ENCODE peak calls at places on chromosomes 2 and 18, in ten cellular contexts. A is brain microvascular endothelial cell; K is activated CD4-positive, alpha-beta T cell treated with anti-CD3 and anti-CD28 coated beads for 1 hour; V is non-pigmented ciliary epithelial cell; W is fibroblast of lung; M is stimulated activated CD4-positive, alpha-beta T cell treated with anti-CD3 and anti-CD28 coated beads, Interleukin-15, amount 100 ng/mL, for 24 hours; G is GM12891; D is A549; J is stimulated activated CD8-positive, alpha-beta memory T cell treated with anti-CD3 and anti-CD28 coated beads, Interleukin-4, amount 100 ng/mL, for 24 hours; L is globus pallidus. X is an unnamed sample.

GRCh38 chr18:33802955-33803354 is 224.9 kb downstream of the ASXL3 start:
- DNase-seq in W (no peak), V (no peak), A (no peak), D (no peak), J (no peak), G (no peak), K (no peak), M (no peak), L (no peak), X (no peak)

GRCh38 chr2:2762166-2762897 is 431.3 kb upstream of the MYT1L start:
- DNase-seq in V (no peak), D (no peak), L (no peak), M (no peak), W (no peak), A (no peak), K (no peak), J (no peak), G (no peak), X (no peak)

GRCh38 chr2:25598332-25598731 is 75.0 kb downstream of the DTNB start:
- DNase-seq in J (no peak), A (no peak), M (no peak), D (no peak), L (no peak), W (no peak), K (no peak), V (no peak), G (no peak), X (no peak)

GRCh38 chr2:148965596-148966431 is 72.7 kb upstream of the LYPD6B start:
- DNase-seq in A (no peak), L (no peak), M (no peak), D (no peak), J (no peak), W (no peak), G (no peak), K (no peak), V (no peak), X (no peak)

GRCh38 chr2:26675651-26676255 is 16.8 kb upstream of the KCNK3 start:
- DNase-seq in D (no peak), V (no peak), M (no peak), J (no peak), K (no peak), W (no peak), A (no peak), L (no peak), G (no peak), X (no peak)

GRCh38 chr2:51103205-51103604 is 71.3 kb upstream of the NRXN1 start:
- DNase-seq in W (peak), K (no peak), V (no peak), D (no peak), A (peak), J (no peak), M (no peak), G (no peak), L (no peak), X (no peak)

GRCh38 chr2:52264911-52265310 is 1233.0 kb upstream of the NRXN1 start:
- DNase-seq in V (no peak), A (no peak), L (no peak), D (no peak), K (no peak), W (no peak), M (no peak), G (no peak), J (no peak), X (no peak)

GRCh38 chr2:179344280-179344961 is 79.8 kb upstream of the SESTD1 start:
- DNase-seq in A (peak), W (peak), L (peak), J (no peak), M (no peak), K (no peak), D (no peak), G (no peak), V (no peak), X (no peak)

GRCh38 chr18:62550746-62551145 is 27.9 kb downstream of the ZCCHC2 start:
- DNase-seq in J (no peak), A (no peak), M (no peak), G (no peak), D (no peak), V (no peak), L (no peak), W (no peak), K (no peak), X (no peak)

GRCh38 chr2:238434846-238435751 is 8.4 kb downstream of the ASB1 start:
- DNase-seq in L (no peak), J (no peak), D (no peak), K (no peak), V (no peak), W (no peak), G (no peak), M (no peak), A (peak), X (no peak)

GRCh38 chr2:133609664-133610063 is 41.4 kb upstream of the NCKAP5 start:
- DNase-seq in W (no peak), A (no peak), V (no peak), L (no peak), M (no peak), K (no peak), J (no peak), G (no peak), D (no peak), X (no peak)

GRCh38 chr2:58798787-58799186 is 557.7 kb upstream of the FANCL start:
- DNase-seq in M (no peak), A (no peak), V (no peak), K (no peak), L (no peak), G (no peak), D (no peak), J (no peak), W (no peak), X (no peak)

GRCh38 chr18:48828713-48829442 is 121.9 kb downstream of the SMAD7 start:
- DNase-seq in A (no peak), K (peak), J (no peak), L (no peak), W (no peak), G (no peak), V (no peak), M (no peak), D (no peak), X (no peak)

GRCh38 chr18:13545955-13546354 is 180.4 kb downstream of the FAM210A start:
- DNase-seq in D (no peak), M (no peak), J (no peak), W (no peak), A (no peak), G (no peak), K (no peak), V (no peak), L (no peak), X (no peak)

GRCh38 chr2:240326246-240326645 is 109.2 kb upstream of the GPC1 start:
- DNase-seq in W (peak), M (no peak), L (no peak), J (no peak), D (no peak), K (no peak), A (no peak), V (no peak), G (no peak), X (no peak)

GRCh38 chr2:240339411-240340360 is 95.8 kb upstream of the GPC1 start:
- DNase-seq in G (no peak), J (no peak), K (no peak), D (no peak), L (peak), V (no peak), A (no peak), M (no peak), W (no peak), X (no peak)

GRCh38 chr2:163405298-163405697 is 330.5 kb downstream of the FIGN start:
- DNase-seq in J (no peak), D (no peak), L (no peak), K (no peak), A (no peak), G (no peak), V (no peak), W (no peak), M (no peak), X (no peak)

GRCh38 chr2:75606851-75607798 is 39.5 kb upstream of the MRPL19 start:
- DNase-seq in L (no peak), V (peak), K (no peak), M (no peak), D (no peak), A (peak), G (no peak), J (no peak), W (peak), X (no peak)

GRCh38 chr2:65020943-65021528 is 31.8 kb downstream of the SLC1A4 start:
- DNase-seq in G (no peak), J (no peak), L (no peak), K (no peak), W (no peak), V (no peak), M (no peak), D (no peak), A (no peak), X (no peak)

GRCh38 chr2:165015052-165015642 is 59.8 kb upstream of the SLC38A11 start:
- DNase-seq in M (peak), K (no peak), L (peak), V (peak), A (peak), W (peak), D (peak), G (peak), J (peak), X (peak)

GRCh38 chr2:174198846-174199564 is 49.3 kb downstream of the OLA1 start:
- DNase-seq in L (no peak), D (no peak), J (no peak), W (peak), A (no peak), M (no peak), K (no peak), V (no peak), G (no peak), X (no peak)

GRCh38 chr2:233075966-233076339 is 15.8 kb downstream of the INPP5D start:
- DNase-seq in W (no peak), G (no peak), L (peak), J (no peak), M (no peak), D (no peak), V (no peak), A (no peak), K (no peak), X (no peak)

GRCh38 chr18:26865557-26865956 is at the start of gene AQP4:
- DNase-seq in G (no peak), W (peak), A (no peak), L (peak), K (no peak), M (no peak), D (no peak), V (no peak), J (no peak), X (no peak)

X was measured in activated CD8-positive, alpha-beta memory T cell treated with anti-CD3 and anti-CD28 coated beads for 4 hours.